ENCODE peak calls at places on chromosomes 12 and 14, in four cellular contexts. One of them, this sample, is unnamed. For H3K36me3, the result is how much of the 10 kb centered on the place peaks cover.

GRCh38 chr14:105890474-105891220 is 364.3 kb downstream of the TMEM121 start:
- DNase-seq in CD8-positive, alpha-beta memory T cell: no peak
- DNase-seq in GM06990: no peak
- DNase-seq in endothelial cell of umbilical vein: no peak
- DNase-seq in this sample: no peak

GRCh38 chr12:103731539-103731938 is 109.5 kb downstream of the NT5DC3 start:
- DNase-seq in CD8-positive, alpha-beta memory T cell: no peak
- DNase-seq in endothelial cell of umbilical vein: no peak
- DNase-seq in GM06990: no peak
- DNase-seq in this sample: no peak

GRCh38 chr12:30191701-30192455 is 408.1 kb upstream of the TMTC1 start:
- DNase-seq in endothelial cell of umbilical vein: peak
- DNase-seq in GM06990: no peak
- DNase-seq in CD8-positive, alpha-beta memory T cell: no peak
- DNase-seq in this sample: no peak

GRCh38 chr12:12266873-12267634 is at the start of gene LRP6:
- DNase-seq in endothelial cell of umbilical vein: peak
- DNase-seq in GM06990: peak
- DNase-seq in CD8-positive, alpha-beta memory T cell: peak
- DNase-seq in this sample: peak

GRCh38 chr12:25382311-25383106 is 131.8 kb upstream of the KRAS start:
- DNase-seq in endothelial cell of umbilical vein: no peak
- DNase-seq in GM06990: no peak
- DNase-seq in CD8-positive, alpha-beta memory T cell: no peak
- DNase-seq in this sample: no peak

GRCh38 chr14:90587918-90588317 is 191.1 kb downstream of the CALM1 start:
- DNase-seq in endothelial cell of umbilical vein: no peak
- DNase-seq in CD8-positive, alpha-beta memory T cell: no peak
- DNase-seq in GM06990: no peak
- DNase-seq in this sample: no peak

GRCh38 chr12:51871126-51871525 is 16.8 kb upstream of the ANKRD33 start:
- DNase-seq in endothelial cell of umbilical vein: no peak
- DNase-seq in CD8-positive, alpha-beta memory T cell: no peak
- DNase-seq in GM06990: no peak
- DNase-seq in this sample: no peak

GRCh38 chr14:106204063-106204462 is 677.7 kb downstream of the TMEM121 start:
- DNase-seq in GM06990: no peak
- DNase-seq in CD8-positive, alpha-beta memory T cell: no peak
- DNase-seq in endothelial cell of umbilical vein: no peak
- DNase-seq in this sample: no peak

GRCh38 chr12:2406903-2407302 is 354.1 kb downstream of the CACNA1C start:
- DNase-seq in GM06990: no peak
- DNase-seq in endothelial cell of umbilical vein: no peak
- DNase-seq in CD8-positive, alpha-beta memory T cell: no peak
- DNase-seq in this sample: no peak

GRCh38 chr12:11016937-11017336 is 5.5 kb downstream of the TAS2R19 start:
- DNase-seq in endothelial cell of umbilical vein: no peak
- DNase-seq in CD8-positive, alpha-beta memory T cell: no peak
- DNase-seq in GM06990: no peak
- DNase-seq in this sample: no peak

GRCh38 chr12:21852251-21852650 is 77.7 kb upstream of the KCNJ8 start:
- DNase-seq in GM06990: no peak
- DNase-seq in endothelial cell of umbilical vein: no peak
- DNase-seq in CD8-positive, alpha-beta memory T cell: no peak
- DNase-seq in this sample: no peak

GRCh38 chr12:90235642-90236041 is 527.0 kb upstream of the ATP2B1 start:
- DNase-seq in endothelial cell of umbilical vein: no peak
- DNase-seq in CD8-positive, alpha-beta memory T cell: no peak
- DNase-seq in GM06990: no peak
- DNase-seq in this sample: no peak

GRCh38 chr12:100141998-100142850 is 450 bp downstream of the BLTP3B start:
- DNase-seq in CD8-positive, alpha-beta memory T cell: peak
- DNase-seq in endothelial cell of umbilical vein: no peak
- DNase-seq in GM06990: no peak
- DNase-seq in this sample: no peak

GRCh38 chr12:89825591-89826449 is 117.2 kb upstream of the ATP2B1 start:
- DNase-seq in endothelial cell of umbilical vein: peak
- DNase-seq in GM06990: peak
- DNase-seq in CD8-positive, alpha-beta memory T cell: no peak
- DNase-seq in this sample: no peak

GRCh38 chr12:53004582-53004981 is 1.7 kb upstream of the EIF4B start:
- DNase-seq in CD8-positive, alpha-beta memory T cell: no peak
- DNase-seq in GM06990: no peak
- DNase-seq in endothelial cell of umbilical vein: no peak
- DNase-seq in this sample: no peak

GRCh38 chr14:31090872-31091764 is 64.9 kb upstream of the STRN3 start:
- DNase-seq in CD8-positive, alpha-beta memory T cell: no peak
- DNase-seq in endothelial cell of umbilical vein: peak
- DNase-seq in GM06990: no peak
- DNase-seq in this sample: peak

GRCh38 chr12:82688035-82688501 is 1.4 kb downstream of the TMTC2 start:
- DNase-seq in GM06990: no peak
- DNase-seq in CD8-positive, alpha-beta memory T cell: peak
- DNase-seq in endothelial cell of umbilical vein: peak
- DNase-seq in this sample: no peak

GRCh38 chr12:2834581-2835491 is at the start of gene NRIP2:
- DNase-seq in endothelial cell of umbilical vein: peak
- DNase-seq in GM06990: no peak
- DNase-seq in CD8-positive, alpha-beta memory T cell: no peak
- DNase-seq in this sample: no peak

GRCh38 chr14:24483604-24484252 is 24.3 kb downstream of the CMA1 start:
- DNase-seq in GM06990: no peak
- DNase-seq in CD8-positive, alpha-beta memory T cell: peak
- DNase-seq in endothelial cell of umbilical vein: no peak
- DNase-seq in this sample: no peak

GRCh38 chr14:61927521-61927920 is 165.3 kb downstream of the SNAPC1 start:
- DNase-seq in GM06990: no peak
- DNase-seq in CD8-positive, alpha-beta memory T cell: no peak
- DNase-seq in endothelial cell of umbilical vein: no peak
- DNase-seq in this sample: no peak

GRCh38 chr12:1044697-1045096 is 53.7 kb downstream of the ERC1 start:
- DNase-seq in endothelial cell of umbilical vein: peak
- DNase-seq in GM06990: no peak
- DNase-seq in CD8-positive, alpha-beta memory T cell: no peak
- DNase-seq in this sample: no peak

GRCh38 chr12:43349863-43350262 is 202.1 kb downstream of the ADAMTS20 start:
- DNase-seq in GM06990: no peak
- DNase-seq in endothelial cell of umbilical vein: peak
- DNase-seq in CD8-positive, alpha-beta memory T cell: no peak
- DNase-seq in this sample: no peak

GRCh38 chr14:75018684-75019083 is 16.0 kb downstream of the EIF2B2 start:
- DNase-seq in GM06990: no peak
- DNase-seq in endothelial cell of umbilical vein: no peak
- DNase-seq in CD8-positive, alpha-beta memory T cell: no peak
- DNase-seq in this sample: no peak

GRCh38 chr12:109996483-109996853 is 300 bp upstream of the GIT2 start:
- DNase-seq in CD8-positive, alpha-beta memory T cell: no peak
- DNase-seq in endothelial cell of umbilical vein: no peak
- DNase-seq in GM06990: no peak
- DNase-seq in this sample: no peak

GRCh38 chr12:67647251-67647546 is 1.3 kb upstream of the DYRK2 start:
- DNase-seq in GM06990: no peak
- DNase-seq in endothelial cell of umbilical vein: no peak
- DNase-seq in CD8-positive, alpha-beta memory T cell: no peak
- DNase-seq in this sample: no peak

GRCh38 chr12:79143803-79144202 is 279.2 kb downstream of the SYT1 start:
- DNase-seq in CD8-positive, alpha-beta memory T cell: no peak
- DNase-seq in GM06990: no peak
- DNase-seq in endothelial cell of umbilical vein: no peak
- DNase-seq in this sample: no peak

GRCh38 chr12:262817-263216 is at the start of gene SLC6A13:
- DNase-seq in CD8-positive, alpha-beta memory T cell: no peak
- DNase-seq in endothelial cell of umbilical vein: no peak
- DNase-seq in GM06990: no peak
- DNase-seq in this sample: no peak

GRCh38 chr12:66152732-66153131 is 17.1 kb downstream of the TMBIM4 start:
- DNase-seq in CD8-positive, alpha-beta memory T cell: no peak
- DNase-seq in GM06990: no peak
- DNase-seq in endothelial cell of umbilical vein: peak
- DNase-seq in this sample: no peak

GRCh38 chr14:51533160-51533559 is 118.5 kb upstream of the FRMD6 start:
- DNase-seq in GM06990: no peak
- DNase-seq in CD8-positive, alpha-beta memory T cell: no peak
- DNase-seq in endothelial cell of umbilical vein: peak
- DNase-seq in this sample: no peak

GRCh38 chr12:113506867-113507266 is 35.2 kb upstream of the LHX5 start:
- DNase-seq in GM06990: no peak
- DNase-seq in endothelial cell of umbilical vein: no peak
- DNase-seq in CD8-positive, alpha-beta memory T cell: no peak
- DNase-seq in this sample: no peak

GRCh38 chr14:95273041-95273978 is 46.4 kb downstream of the CLMN start:
- DNase-seq in endothelial cell of umbilical vein: no peak
- DNase-seq in CD8-positive, alpha-beta memory T cell: no peak
- DNase-seq in GM06990: no peak
- DNase-seq in this sample: no peak

GRCh38 chr14:94100847-94101246 is 9.7 kb upstream of the IFI27 start:
- DNase-seq in GM06990: no peak
- DNase-seq in CD8-positive, alpha-beta memory T cell: no peak
- DNase-seq in endothelial cell of umbilical vein: no peak
- DNase-seq in this sample: no peak

GRCh38 chr14:94101748-94102147 is 8.8 kb upstream of the IFI27 start:
- DNase-seq in endothelial cell of umbilical vein: no peak
- DNase-seq in GM06990: no peak
- DNase-seq in CD8-positive, alpha-beta memory T cell: no peak
- DNase-seq in this sample: no peak

GRCh38 chr14:78863143-78863542 is 693.0 kb downstream of the NRXN3 start:
- DNase-seq in endothelial cell of umbilical vein: peak
- DNase-seq in GM06990: no peak
- DNase-seq in CD8-positive, alpha-beta memory T cell: no peak
- DNase-seq in this sample: no peak

GRCh38 chr14:68939893-68940613 is 39.0 kb downstream of the ACTN1 start:
- DNase-seq in GM06990: no peak
- DNase-seq in CD8-positive, alpha-beta memory T cell: no peak
- DNase-seq in endothelial cell of umbilical vein: peak
- DNase-seq in this sample: peak

GRCh38 chr12:71636704-71637115 is 26.9 kb downstream of the ZFC3H1 start:
- DNase-seq in GM06990: peak
- DNase-seq in CD8-positive, alpha-beta memory T cell: peak
- DNase-seq in endothelial cell of umbilical vein: peak
- DNase-seq in this sample: no peak

GRCh38 chr12:20268771-20269170 is 99.6 kb upstream of the PDE3A start:
- DNase-seq in endothelial cell of umbilical vein: no peak
- DNase-seq in GM06990: no peak
- DNase-seq in CD8-positive, alpha-beta memory T cell: no peak
- DNase-seq in this sample: no peak

GRCh38 chr12:20270557-20270956 is 97.8 kb upstream of the PDE3A start:
- DNase-seq in CD8-positive, alpha-beta memory T cell: no peak
- DNase-seq in endothelial cell of umbilical vein: no peak
- DNase-seq in GM06990: no peak
- DNase-seq in this sample: no peak

GRCh38 chr12:20268121-20268732 is 100.1 kb upstream of the PDE3A start:
- DNase-seq in CD8-positive, alpha-beta memory T cell: no peak
- DNase-seq in GM06990: no peak
- DNase-seq in endothelial cell of umbilical vein: no peak
- DNase-seq in this sample: no peak

GRCh38 chr12:20272171-20272570 is 96.2 kb upstream of the PDE3A start:
- DNase-seq in endothelial cell of umbilical vein: no peak
- DNase-seq in CD8-positive, alpha-beta memory T cell: no peak
- DNase-seq in GM06990: no peak
- DNase-seq in this sample: no peak

DNA sequence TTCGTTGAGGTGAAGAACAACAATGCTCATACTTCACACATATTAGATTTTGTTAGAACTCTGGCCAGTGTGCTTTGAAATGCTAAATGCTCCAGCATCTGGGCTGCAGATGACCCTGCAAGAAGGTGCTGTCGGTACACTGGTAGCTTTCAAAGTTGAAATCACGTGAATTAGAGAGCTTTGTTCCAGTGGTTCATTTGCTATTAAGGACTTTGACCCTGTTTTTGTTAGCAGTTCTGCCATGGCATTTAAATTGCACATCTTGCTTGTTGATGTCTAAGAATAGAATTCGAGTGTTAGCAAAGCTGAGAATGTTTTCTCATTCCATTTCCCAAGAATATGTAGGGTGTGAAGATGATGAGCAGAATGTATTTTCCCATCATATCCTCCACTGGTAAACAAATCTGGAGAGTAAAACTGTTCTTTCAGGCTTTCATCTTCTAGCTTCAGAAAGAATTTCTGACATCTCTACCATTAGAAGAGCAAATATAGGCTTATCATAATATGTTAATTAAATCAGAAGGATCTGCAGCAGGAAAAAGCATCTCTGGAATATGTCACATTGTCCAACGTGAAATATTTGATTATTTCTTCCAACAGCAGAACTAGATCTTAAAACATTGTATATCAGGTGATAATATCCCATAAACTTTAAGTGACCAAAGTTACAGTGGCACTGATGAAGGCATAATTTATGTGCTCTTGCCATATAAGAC is 98.8 kb upstream of the PDE3A start:
- DNase-seq in endothelial cell of umbilical vein: no peak
- DNase-seq in CD8-positive, alpha-beta memory T cell: no peak
- DNase-seq in GM06990: no peak
- DNase-seq in this sample: no peak
- H3K4me3 ChIP-seq in endothelial cell of umbilical vein: no peak
- H3K4me3 ChIP-seq in CD8-positive, alpha-beta memory T cell: no peak
- H3K4me3 ChIP-seq in GM06990: no peak
- H3K4me3 ChIP-seq in this sample: no peak

GRCh38 chr14:102015045-102015685 is 50.8 kb downstream of the DYNC1H1 start:
- DNase-seq in endothelial cell of umbilical vein: no peak
- DNase-seq in CD8-positive, alpha-beta memory T cell: no peak
- DNase-seq in GM06990: no peak
- DNase-seq in this sample: no peak
- H3K36me3 ChIP-seq in endothelial cell of umbilical vein: half or more
- H3K36me3 ChIP-seq in CD8-positive, alpha-beta memory T cell: half or more
- H3K36me3 ChIP-seq in GM06990: half or more
- H3K36me3 ChIP-seq in this sample: half or more

GRCh38 chr12:92505373-92506340 is 197.1 kb upstream of the PLEKHG7 start:
- DNase-seq in CD8-positive, alpha-beta memory T cell: peak
- DNase-seq in endothelial cell of umbilical vein: peak
- DNase-seq in GM06990: peak
- DNase-seq in this sample: peak
- H3K4me3 ChIP-seq in CD8-positive, alpha-beta memory T cell: peak
- H3K4me3 ChIP-seq in endothelial cell of umbilical vein: no peak
- H3K4me3 ChIP-seq in GM06990: peak
- H3K4me3 ChIP-seq in this sample: peak

GRCh38 chr12:108543642-108544041 is 17.3 kb downstream of the SART3 start:
- DNase-seq in GM06990: no peak
- DNase-seq in CD8-positive, alpha-beta memory T cell: no peak
- DNase-seq in endothelial cell of umbilical vein: no peak
- DNase-seq in this sample: no peak

GRCh38 chr12:108542320-108542719 is 18.7 kb downstream of the SART3 start:
- DNase-seq in GM06990: no peak
- DNase-seq in CD8-positive, alpha-beta memory T cell: no peak
- DNase-seq in endothelial cell of umbilical vein: no peak
- DNase-seq in this sample: no peak

DNA sequence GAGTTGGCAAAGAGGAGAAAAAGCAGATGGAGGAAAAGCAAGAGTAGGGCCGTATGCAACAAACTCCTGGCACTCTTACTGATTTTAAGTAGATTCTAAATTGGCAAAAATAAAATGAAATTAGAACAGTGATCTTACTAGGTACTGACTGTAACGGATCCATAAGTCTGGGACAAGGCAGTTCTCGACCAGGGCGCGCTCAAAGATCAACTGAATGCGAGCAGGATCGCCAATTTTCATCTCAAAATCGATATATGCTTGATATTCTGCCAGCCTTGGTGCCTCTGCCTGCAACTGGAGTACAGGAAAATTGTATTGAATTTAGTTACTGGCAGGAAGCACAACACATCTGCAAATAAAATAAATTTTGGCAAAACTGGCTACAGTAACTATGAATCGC is 22.2 kb downstream of the SART3 start:
- DNase-seq in endothelial cell of umbilical vein: no peak
- DNase-seq in CD8-positive, alpha-beta memory T cell: no peak
- DNase-seq in GM06990: no peak
- DNase-seq in this sample: no peak
- H3K36me3 ChIP-seq in endothelial cell of umbilical vein: under half
- H3K36me3 ChIP-seq in CD8-positive, alpha-beta memory T cell: half or more
- H3K36me3 ChIP-seq in GM06990: under half
- H3K36me3 ChIP-seq in this sample: under half